ENCODE peak calls at places on chromosomes 3 and 15, in four cellular contexts. One of them, this sample, is unnamed.

GRCh38 chr3:14200841-14201240 is 22.2 kb downstream of the LSM3 start:
- DNase-seq in GM12878: no peak
- DNase-seq in K562: no peak
- DNase-seq in H1: no peak
- DNase-seq in this sample: no peak

GRCh38 chr3:15964605-15965061 is 166.9 kb upstream of the ANKRD28 start:
- DNase-seq in GM12878: no peak
- DNase-seq in K562: no peak
- DNase-seq in H1: no peak
- DNase-seq in this sample: no peak

GRCh38 chr3:164390046-164390445 is 688.2 kb downstream of the SI start:
- DNase-seq in H1: no peak
- DNase-seq in GM12878: no peak
- DNase-seq in K562: no peak
- DNase-seq in this sample: no peak

GRCh38 chr3:4355401-4356224 is 52.4 kb downstream of the SETMAR start:
- DNase-seq in H1: no peak
- DNase-seq in GM12878: no peak
- DNase-seq in K562: no peak
- DNase-seq in this sample: peak

GRCh38 chr3:25169146-25169545 is 258.9 kb upstream of the RARB start:
- DNase-seq in GM12878: no peak
- DNase-seq in K562: no peak
- DNase-seq in H1: no peak
- DNase-seq in this sample: no peak

GRCh38 chr15:79339588-79340314 is 28.8 kb downstream of the TMED3 start:
- DNase-seq in H1: no peak
- DNase-seq in GM12878: no peak
- DNase-seq in K562: peak
- DNase-seq in this sample: peak

GRCh38 chr3:124117486-124117885 is 125.6 kb upstream of the ROPN1 start:
- DNase-seq in GM12878: no peak
- DNase-seq in H1: no peak
- DNase-seq in K562: no peak
- DNase-seq in this sample: no peak

GRCh38 chr3:58111513-58112184 is 99.1 kb downstream of the DNASE1L3 start:
- DNase-seq in GM12878: peak
- DNase-seq in H1: no peak
- DNase-seq in K562: no peak
- DNase-seq in this sample: peak

GRCh38 chr3:77648214-77648613 is 608.3 kb downstream of the ROBO2 start:
- DNase-seq in H1: no peak
- DNase-seq in K562: no peak
- DNase-seq in GM12878: no peak
- DNase-seq in this sample: no peak

GRCh38 chr15:54082836-54083492 is 104.7 kb downstream of the UNC13C start:
- DNase-seq in K562: peak
- DNase-seq in H1: peak
- DNase-seq in GM12878: no peak
- DNase-seq in this sample: peak

GRCh38 chr15:36688310-36689102 is 109.1 kb downstream of the CDIN1 start:
- DNase-seq in GM12878: no peak
- DNase-seq in H1: no peak
- DNase-seq in K562: no peak
- DNase-seq in this sample: no peak

GRCh38 chr3:186931487-186932280 is 1.4 kb downstream of the ST6GAL1 start:
- DNase-seq in H1: no peak
- DNase-seq in K562: peak
- DNase-seq in GM12878: no peak
- DNase-seq in this sample: peak

GRCh38 chr15:74461847-74462511 is 1.0 kb upstream of the UBL7 start:
- DNase-seq in K562: no peak
- DNase-seq in GM12878: no peak
- DNase-seq in H1: no peak
- DNase-seq in this sample: no peak

GRCh38 chr3:102715030-102715697 is 280.3 kb downstream of the ZPLD1 start:
- DNase-seq in H1: no peak
- DNase-seq in GM12878: peak
- DNase-seq in K562: no peak
- DNase-seq in this sample: no peak

GRCh38 chr3:71063768-71064287 is 519.7 kb downstream of the FOXP1 start:
- DNase-seq in H1: no peak
- DNase-seq in K562: no peak
- DNase-seq in GM12878: no peak
- DNase-seq in this sample: peak

GRCh38 chr15:90902656-90902995 is 476 bp upstream of the MAN2A2 start:
- DNase-seq in GM12878: no peak
- DNase-seq in K562: peak
- DNase-seq in H1: no peak
- DNase-seq in this sample: no peak

GRCh38 chr15:59295742-59296090 is 77.0 kb downstream of the MYO1E start:
- DNase-seq in K562: no peak
- DNase-seq in GM12878: no peak
- DNase-seq in H1: no peak
- DNase-seq in this sample: no peak

GRCh38 chr3:3429841-3430240 is 250.3 kb upstream of the CRBN start:
- DNase-seq in GM12878: no peak
- DNase-seq in K562: no peak
- DNase-seq in H1: no peak
- DNase-seq in this sample: no peak

GRCh38 chr3:20930034-20930433 is 744.0 kb upstream of the SGO1 start:
- DNase-seq in GM12878: no peak
- DNase-seq in H1: no peak
- DNase-seq in K562: peak
- DNase-seq in this sample: no peak

GRCh38 chr15:57213783-57214366 is 162.4 kb upstream of the CGNL1 start:
- DNase-seq in K562: no peak
- DNase-seq in H1: no peak
- DNase-seq in GM12878: no peak
- DNase-seq in this sample: peak

GRCh38 chr15:50182233-50183013 is 427 bp downstream of the SLC27A2 start:
- DNase-seq in K562: peak
- DNase-seq in H1: no peak
- DNase-seq in GM12878: no peak
- DNase-seq in this sample: no peak

GRCh38 chr3:5426094-5426883 is 238.8 kb downstream of the EDEM1 start:
- DNase-seq in H1: peak
- DNase-seq in GM12878: no peak
- DNase-seq in K562: peak
- DNase-seq in this sample: peak

GRCh38 chr3:64079369-64080160 is 56.3 kb upstream of the PSMD6 start:
- DNase-seq in GM12878: no peak
- DNase-seq in K562: no peak
- DNase-seq in H1: no peak
- DNase-seq in this sample: no peak

GRCh38 chr3:45010718-45011355 is 15.3 kb upstream of the CLEC3B start:
- DNase-seq in H1: no peak
- DNase-seq in K562: no peak
- DNase-seq in GM12878: no peak
- DNase-seq in this sample: no peak

GRCh38 chr3:160754371-160754854 is 1.6 kb upstream of the PPM1L start:
- DNase-seq in GM12878: no peak
- DNase-seq in K562: no peak
- DNase-seq in H1: no peak
- DNase-seq in this sample: no peak

GRCh38 chr3:149411583-149411982 is 34.1 kb upstream of the TM4SF1 start:
- DNase-seq in H1: no peak
- DNase-seq in GM12878: no peak
- DNase-seq in K562: no peak
- DNase-seq in this sample: no peak

GRCh38 chr3:196712514-196713413 is 587 bp downstream of the PIGX start:
- DNase-seq in GM12878: no peak
- DNase-seq in K562: peak
- DNase-seq in H1: no peak
- DNase-seq in this sample: peak

GRCh38 chr3:8937064-8938020 is 25.9 kb downstream of the RAD18 start:
- DNase-seq in K562: no peak
- DNase-seq in H1: no peak
- DNase-seq in GM12878: no peak
- DNase-seq in this sample: peak

GRCh38 chr3:8942746-8943488 is 20.4 kb downstream of the RAD18 start:
- DNase-seq in K562: no peak
- DNase-seq in GM12878: no peak
- DNase-seq in H1: no peak
- DNase-seq in this sample: no peak

GRCh38 chr3:8932507-8932906 is 30.8 kb downstream of the RAD18 start:
- DNase-seq in GM12878: no peak
- DNase-seq in K562: no peak
- DNase-seq in H1: no peak
- DNase-seq in this sample: no peak

GRCh38 chr3:8942115-8942514 is 21.2 kb downstream of the RAD18 start:
- DNase-seq in H1: no peak
- DNase-seq in GM12878: no peak
- DNase-seq in K562: no peak
- DNase-seq in this sample: no peak

DNA sequence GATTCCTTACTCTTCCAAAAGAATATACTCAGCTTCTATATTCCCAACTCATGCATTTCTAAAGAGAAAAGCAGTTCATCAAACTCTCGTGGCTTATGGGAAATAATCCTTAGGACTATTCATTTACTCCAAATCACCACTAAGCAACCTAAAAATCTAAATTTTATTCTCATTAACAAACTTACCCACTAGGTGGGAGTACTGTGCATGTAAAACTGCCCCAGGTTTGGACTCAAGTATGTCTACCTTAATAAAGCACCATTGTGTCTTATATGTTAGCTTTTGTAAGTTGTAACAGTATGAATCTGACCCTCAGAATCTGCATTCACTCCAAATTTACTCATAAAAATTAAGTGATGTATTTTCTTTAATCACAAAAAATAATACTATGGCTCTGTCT is 25.3 kb downstream of the RAD18 start:
- DNase-seq in GM12878: no peak
- DNase-seq in H1: no peak
- DNase-seq in K562: no peak
- DNase-seq in this sample: peak
- TF ChIP-seq CREB1 in GM12878: no peak
- TF ChIP-seq CREB1 in H1: no peak
- TF ChIP-seq CREB1 in K562: no peak
- TF ChIP-seq CREB1 in this sample: no peak

GRCh38 chr15:64898406-64898805 is 13.3 kb upstream of the ANKDD1A start:
- DNase-seq in K562: no peak
- DNase-seq in GM12878: no peak
- DNase-seq in H1: no peak
- DNase-seq in this sample: no peak
- H2AFZ ChIP-seq in K562: no peak
- H2AFZ ChIP-seq in GM12878: no peak
- H2AFZ ChIP-seq in H1: no peak
- H2AFZ ChIP-seq in this sample: no peak

DNA sequence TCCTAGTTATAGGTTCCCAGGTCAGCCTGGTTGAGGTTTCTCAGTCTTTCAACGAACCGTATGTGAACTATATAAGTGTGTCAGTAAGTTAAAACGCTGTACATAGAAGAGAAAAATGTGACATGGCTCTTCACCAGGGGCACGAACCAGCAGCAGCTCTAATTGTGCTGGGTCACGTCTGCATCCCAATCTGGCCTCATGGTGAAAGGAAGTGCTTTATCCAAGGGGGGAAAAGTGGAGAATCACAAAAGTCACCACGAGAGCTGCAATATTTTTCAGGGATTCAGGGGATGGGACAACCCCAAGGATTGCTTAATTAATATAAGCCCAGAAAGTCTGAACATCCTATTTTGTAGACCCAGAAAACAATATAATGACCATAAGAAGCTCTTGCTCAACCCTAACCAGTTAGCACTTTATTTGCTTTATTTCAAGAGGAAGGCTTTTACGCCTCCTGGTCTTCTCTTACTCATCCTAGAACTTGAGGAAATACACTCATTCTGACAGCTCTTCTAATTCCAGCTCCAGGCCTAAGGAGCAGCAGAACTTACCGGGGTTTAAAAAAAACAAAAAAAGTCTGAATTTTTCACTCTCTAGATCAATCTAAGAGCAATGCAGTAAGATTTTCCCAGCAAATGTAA is 16.5 kb downstream of the ANXA2 start:
- DNase-seq in K562: no peak
- DNase-seq in H1: no peak
- DNase-seq in GM12878: no peak
- DNase-seq in this sample: no peak
- TF ChIP-seq JUND in K562: no peak
- TF ChIP-seq JUND in H1: no peak
- TF ChIP-seq JUND in GM12878: no peak
- TF ChIP-seq JUND in this sample: no peak

GRCh38 chr3:32837789-32838188 is 20.0 kb downstream of the TRIM71 start:
- DNase-seq in GM12878: no peak
- DNase-seq in K562: no peak
- DNase-seq in H1: no peak
- DNase-seq in this sample: no peak
- TF ChIP-seq CREB1 in GM12878: no peak
- TF ChIP-seq CREB1 in K562: no peak
- TF ChIP-seq CREB1 in H1: no peak
- TF ChIP-seq CREB1 in this sample: no peak

DNA sequence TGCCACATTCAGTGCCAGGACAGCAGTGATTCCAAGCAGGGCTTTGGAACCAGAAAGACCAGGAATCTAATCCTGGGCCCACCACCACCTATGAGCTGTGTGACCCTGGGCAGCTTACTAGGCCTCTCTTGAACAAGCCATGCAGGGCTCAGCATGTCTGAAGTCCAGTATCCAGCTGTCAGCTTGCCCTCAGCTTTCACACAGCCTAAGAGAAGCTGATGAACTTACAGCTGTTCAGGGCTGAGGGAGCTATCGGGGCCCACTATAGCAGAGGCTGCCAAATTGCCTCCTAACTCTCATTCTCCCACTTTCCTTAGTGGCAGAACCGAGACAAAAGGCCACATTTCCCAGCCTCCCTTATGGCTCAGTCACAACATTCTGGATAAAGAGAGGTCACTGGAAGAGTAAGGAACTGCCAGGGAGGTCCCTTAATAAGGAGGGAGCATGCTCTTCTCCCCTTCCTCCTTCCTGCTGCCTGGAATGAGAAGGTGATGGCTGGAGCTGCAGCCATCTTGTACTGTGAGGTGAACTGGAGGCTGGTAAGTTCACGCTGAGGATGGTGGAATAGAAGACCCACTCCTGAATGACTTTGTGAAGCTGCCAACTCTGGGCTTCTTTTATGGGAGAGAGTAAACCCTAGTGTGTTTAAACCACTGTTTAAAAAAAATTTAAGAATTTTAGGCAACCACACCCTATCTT is 34.5 kb downstream of the FEM1B start:
- DNase-seq in H1: no peak
- DNase-seq in K562: no peak
- DNase-seq in GM12878: no peak
- DNase-seq in this sample: no peak
- H2AFZ ChIP-seq in H1: no peak
- H2AFZ ChIP-seq in K562: no peak
- H2AFZ ChIP-seq in GM12878: no peak
- H2AFZ ChIP-seq in this sample: no peak

DNA sequence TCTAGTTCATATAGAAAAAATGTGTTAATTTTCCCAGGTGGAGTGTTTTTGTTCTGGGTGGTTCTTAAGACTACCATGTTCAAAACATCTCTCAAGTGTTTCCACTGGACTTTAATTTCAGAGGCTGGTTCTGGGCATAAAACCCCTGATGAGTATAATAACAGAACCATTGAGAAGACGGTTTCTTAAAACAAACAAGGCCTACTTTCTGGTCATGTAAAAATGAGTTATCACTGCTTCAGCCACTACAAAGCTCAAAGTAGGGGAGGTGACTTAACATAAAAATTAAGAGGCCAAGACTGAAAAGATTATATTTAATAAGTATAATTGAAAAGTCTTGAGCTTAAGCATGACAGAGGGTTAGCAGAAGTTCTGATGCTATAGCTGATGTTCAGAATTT is 33.8 kb downstream of the RYR3 start:
- DNase-seq in K562: no peak
- DNase-seq in GM12878: no peak
- DNase-seq in H1: no peak
- DNase-seq in this sample: no peak
- TF ChIP-seq JUND in K562: no peak
- TF ChIP-seq JUND in GM12878: no peak
- TF ChIP-seq JUND in H1: no peak
- TF ChIP-seq JUND in this sample: no peak